ENCODE peak calls at places on chromosomes 16 and 17, in six cellular contexts. X is GM12865, N is right cardiac atrium, A is body of pancreas, B is skeletal muscle cell, Z is psoas muscle. Q is an unnamed sample.

GRCh38 chr17:21371511-21372081 is 4.6 kb upstream of the KCNJ12 start:
- DNase-seq in X (no peak), B (no peak), A (no peak), Z (no peak), N (no peak), Q (no peak)

GRCh38 chr17:52024296-52024870 is 134.1 kb downstream of the CA10 start:
- DNase-seq in B (peak; percentile 4), A (no peak), X (no peak), N (no peak), Z (no peak), Q (no peak)

GRCh38 chr17:75878174-75878998 is at the start of gene TRIM47:
- DNase-seq in B (no peak), X (no peak), N (peak; percentile 91), A (peak; percentile 66), Z (peak; percentile 77), Q (no peak)

GRCh38 chr17:78641666-78642065 is 64.5 kb upstream of the DNAH17 start:
- DNase-seq in N (no peak), X (no peak), A (no peak), B (no peak), Z (no peak), Q (no peak)

GRCh38 chr17:40121191-40121885 is 433 bp upstream of the MSL1 start:
- DNase-seq in X (peak; percentile 37), B (no peak), A (peak; percentile 37), Z (peak; percentile 56), N (peak; percentile 80), Q (no peak)

GRCh38 chr16:88877564-88878289 is 11.3 kb upstream of the PABPN1L start:
- DNase-seq in Z (no peak), A (no peak), N (no peak), B (no peak), X (no peak), Q (no peak)

GRCh38 chr16:17474572-17474971 is 3.8 kb upstream of the XYLT1 start:
- DNase-seq in N (no peak), Z (no peak), X (peak; percentile 42), B (no peak), A (no peak), Q (no peak)

GRCh38 chr16:48948911-48949310 is 332.7 kb downstream of the CBLN1 start:
- DNase-seq in N (no peak), B (no peak), Z (no peak), A (no peak), X (no peak), Q (no peak)

GRCh38 chr16:76854234-76854633 is 336.8 kb upstream of the MON1B start:
- DNase-seq in X (no peak), Z (no peak), A (peak; percentile 13), N (no peak), B (no peak), Q (peak; percentile 1)

GRCh38 chr16:67504190-67505021 is 21.1 kb upstream of the AGRP start:
- DNase-seq in X (peak; percentile 72), B (no peak), Z (peak; percentile 41), A (peak; percentile 52), N (peak; percentile 79), Q (no peak)

GRCh38 chr16:58511933-58512815 is 3.1 kb upstream of the SETD6 start:
- DNase-seq in X (peak; percentile 84), A (peak; percentile 86), B (no peak), N (peak; percentile 92), Z (peak; percentile 82), Q (no peak)

GRCh38 chr17:36545093-36545464 is 360 bp downstream of the GGNBP2 start:
- DNase-seq in A (no peak), N (no peak), Z (no peak), B (no peak), X (no peak), Q (no peak)

GRCh38 chr17:34365340-34365739 is 2.3 kb upstream of the CCL1 start:
- DNase-seq in B (no peak), A (no peak), N (no peak), X (peak; percentile 28), Z (no peak), Q (no peak)

GRCh38 chr17:76582660-76583059 is 3.0 kb downstream of the ST6GALNAC2 start:
- DNase-seq in A (no peak), Z (no peak), B (no peak), N (no peak), X (no peak), Q (no peak)

GRCh38 chr17:59853168-59853918 is 39.4 kb downstream of the TUBD1 start:
- DNase-seq in N (no peak), Z (no peak), A (peak; percentile 84), X (peak; percentile 88), B (peak; percentile 82), Q (peak; percentile 82)

GRCh38 chr16:78740269-78740668 is 640.8 kb downstream of the WWOX start:
- DNase-seq in N (no peak), B (no peak), A (no peak), Z (no peak), X (no peak), Q (no peak)

GRCh38 chr17:35052780-35053179 is 10.7 kb downstream of the RFFL start:
- DNase-seq in N (no peak), B (no peak), A (no peak), Z (no peak), X (no peak), Q (peak; percentile 51)

GRCh38 chr17:68600881-68601564 is at the start of gene FAM20A:
- DNase-seq in A (peak; percentile 51), N (peak; percentile 78), Z (peak; percentile 42), B (no peak), X (no peak), Q (no peak)

GRCh38 chr16:84800118-84800517 is 19.7 kb upstream of the CRISPLD2 start:
- DNase-seq in A (no peak), X (no peak), Z (no peak), B (no peak), N (no peak), Q (no peak)

GRCh38 chr16:84791501-84791900 is 28.3 kb upstream of the CRISPLD2 start:
- DNase-seq in B (no peak), N (no peak), X (no peak), Z (no peak), A (no peak), Q (no peak)

GRCh38 chr16:84794626-84795025 is 25.2 kb upstream of the CRISPLD2 start:
- DNase-seq in B (no peak), A (no peak), Z (no peak), X (no peak), N (no peak), Q (no peak)

GRCh38 chr16:84791088-84791487 is 28.7 kb upstream of the CRISPLD2 start:
- DNase-seq in Z (no peak), B (peak; percentile 57), N (no peak), X (no peak), A (no peak), Q (no peak)

DNA sequence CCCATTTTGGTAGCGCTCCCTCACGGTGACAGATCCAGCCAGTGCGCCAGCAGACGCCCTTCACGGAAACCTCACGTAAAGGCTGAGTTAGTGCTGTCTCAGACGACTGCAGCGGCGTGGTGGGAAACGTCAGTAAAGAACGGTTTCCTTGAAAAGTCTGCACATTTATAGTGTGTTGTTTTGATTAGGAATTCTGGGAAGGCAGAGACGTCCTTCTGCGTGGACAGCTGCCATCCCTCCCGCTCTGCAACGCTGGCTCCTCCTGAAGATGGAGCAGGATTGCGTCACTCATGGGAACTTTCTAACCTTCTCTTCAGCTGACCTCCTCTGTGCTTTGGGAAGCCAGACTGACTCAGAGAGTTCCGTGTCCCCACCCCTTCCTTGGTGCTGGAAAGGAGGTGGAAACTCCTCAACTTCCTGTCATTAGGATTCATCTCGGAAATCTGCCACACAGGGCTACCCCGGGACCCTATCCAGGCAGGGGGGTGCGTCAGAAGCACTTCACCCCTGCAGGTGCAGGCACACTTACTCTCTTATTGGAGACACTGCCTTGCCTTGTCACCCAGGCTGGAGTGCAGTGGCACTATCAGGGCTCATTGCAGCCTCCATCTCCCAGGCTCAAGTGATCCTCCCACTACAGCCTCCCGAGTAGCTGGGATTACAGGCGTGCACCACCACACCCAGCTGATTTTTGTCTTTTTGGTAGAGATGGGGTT is 24.3 kb upstream of the CRISPLD2 start:
- DNase-seq in X (no peak), Z (peak; percentile 83), N (peak; percentile 93), A (peak; percentile 57), B (peak; percentile 98), Q (peak; percentile 35)
- H3K4me3 ChIP-seq in X (no peak overlapping the region), Z (no peak overlapping the region), N (no peak overlapping the region), A (no peak overlapping the region), B (no peak overlapping the region), Q (no peak overlapping the region)

GRCh38 chr16:54361813-54362212 is 75.2 kb upstream of the IRX3 start:
- DNase-seq in Z (no peak), X (no peak), A (no peak), B (no peak), N (no peak), Q (no peak)

GRCh38 chr16:54361246-54361645 is 74.7 kb upstream of the IRX3 start:
- DNase-seq in Z (no peak), N (no peak), B (no peak), A (no peak), X (no peak), Q (no peak)

GRCh38 chr16:54362801-54363200 is 76.2 kb upstream of the IRX3 start:
- DNase-seq in B (no peak), Z (no peak), A (no peak), X (no peak), N (no peak), Q (no peak)

GRCh38 chr16:54366005-54366634 is 79.5 kb upstream of the IRX3 start:
- DNase-seq in Z (no peak), X (no peak), N (no peak), B (no peak), A (no peak), Q (no peak)

GRCh38 chr16:54363760-54364159 is 77.2 kb upstream of the IRX3 start:
- DNase-seq in B (no peak), N (no peak), Z (no peak), A (no peak), X (no peak), Q (no peak)
- H3K4me3 ChIP-seq in B (no peak overlapping the region), N (no peak overlapping the region), Z (no peak overlapping the region), A (no peak overlapping the region), X (no peak overlapping the region), Q (no peak overlapping the region)

GRCh38 chr17:7211512-7212277 is 7.9 kb downstream of the DLG4 start:
- DNase-seq in X (no peak), A (no peak), N (peak; percentile 56), Z (peak; percentile 10), B (no peak), Q (no peak)
- H3K4me3 ChIP-seq in X (no peak overlapping the region), A (no peak overlapping the region), N (no peak overlapping the region), Z (no peak overlapping the region), B (peak overlapping the region; percentile 31), Q (no peak overlapping the region)

DNA sequence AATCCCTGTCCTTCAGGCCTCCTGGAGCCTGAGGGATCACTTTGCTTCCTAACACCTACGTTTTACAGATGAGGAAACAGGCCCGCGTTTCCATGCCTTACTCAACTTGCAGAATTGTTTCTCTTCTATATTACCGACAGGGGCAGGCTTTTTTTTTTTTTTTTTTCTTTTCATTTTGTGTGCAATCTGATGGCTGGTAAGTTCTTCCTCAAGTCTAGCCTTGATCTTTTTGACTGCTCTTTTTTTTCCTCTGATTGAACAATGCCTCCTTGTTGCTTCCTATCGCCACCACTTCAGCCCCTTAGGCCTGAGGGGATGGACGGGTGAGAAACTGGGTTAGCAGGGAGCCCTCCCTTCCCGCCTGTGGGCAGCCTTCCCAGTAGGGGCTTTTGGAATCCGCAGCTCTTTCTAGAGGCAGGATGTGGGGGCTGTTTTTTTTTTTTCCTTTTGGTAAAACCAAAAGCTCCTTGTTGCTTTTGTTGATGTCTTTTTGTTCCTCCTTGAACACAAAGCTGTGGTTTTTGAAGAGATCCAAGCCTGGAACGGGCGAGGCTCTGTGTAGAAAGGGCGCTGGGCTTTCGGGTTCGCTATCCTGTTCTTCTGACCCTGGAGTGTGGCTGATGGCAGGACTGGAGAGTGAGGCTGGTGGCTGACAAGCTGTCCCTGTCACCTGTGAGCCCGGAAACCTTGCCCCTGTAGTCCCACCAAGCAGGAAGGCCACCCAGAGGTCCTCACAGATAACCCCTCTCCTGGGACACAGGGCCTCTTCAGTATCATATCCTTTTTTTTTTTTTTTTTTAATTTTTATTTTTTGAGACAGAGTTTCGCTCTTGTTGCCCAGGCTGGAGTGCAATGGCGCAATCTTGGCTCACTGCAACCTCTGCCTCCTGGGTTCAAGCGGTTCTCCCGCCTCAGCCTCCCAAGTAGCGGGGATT is 14.0 kb downstream of the LASP1 start:
- DNase-seq in B (no peak), X (no peak), Z (no peak), A (no peak), N (peak; percentile 76), Q (no peak)
- H3K4me3 ChIP-seq in B (no peak overlapping the region), X (no peak overlapping the region), Z (no peak overlapping the region), A (no peak overlapping the region), N (peak overlapping the region; percentile 4), Q (no peak overlapping the region)

Q was measured in epithelial cell of proximal tubule.